ENCODE peak calls at places on chromosomes 3 and 15, in eight cellular contexts. One of them, this sample, is unnamed.

GRCh38 chr3:47083786-47084185 is 80.1 kb downstream of the SETD2 start:
- DNase-seq in WERI-Rb-1: no peak
- DNase-seq in iris pigment epithelial cell: no peak
- DNase-seq in mammary epithelial cell: no peak
- DNase-seq in cardiac fibroblast: no peak
- DNase-seq in hippocampal formation: no peak
- DNase-seq in activated CD4-positive, alpha-beta T cell treated with anti-CD3 and anti-CD28 coated beads, Interleukin-2, amount 50 U/mL, for 1 hour: no peak
- DNase-seq in DMS153: no peak
- DNase-seq in this sample: no peak

GRCh38 chr3:114178770-114179368 is at the start of gene DRD3:
- DNase-seq in WERI-Rb-1: no peak
- DNase-seq in DMS153: no peak
- DNase-seq in iris pigment epithelial cell: peak
- DNase-seq in mammary epithelial cell: peak
- DNase-seq in cardiac fibroblast: peak
- DNase-seq in hippocampal formation: no peak
- DNase-seq in activated CD4-positive, alpha-beta T cell treated with anti-CD3 and anti-CD28 coated beads, Interleukin-2, amount 50 U/mL, for 1 hour: no peak
- DNase-seq in this sample: no peak

GRCh38 chr3:16064660-16065414 is 109.6 kb upstream of the GALNT15 start:
- DNase-seq in hippocampal formation: peak
- DNase-seq in WERI-Rb-1: no peak
- DNase-seq in cardiac fibroblast: peak
- DNase-seq in activated CD4-positive, alpha-beta T cell treated with anti-CD3 and anti-CD28 coated beads, Interleukin-2, amount 50 U/mL, for 1 hour: no peak
- DNase-seq in iris pigment epithelial cell: peak
- DNase-seq in DMS153: no peak
- DNase-seq in mammary epithelial cell: peak
- DNase-seq in this sample: peak

GRCh38 chr3:42031808-42032475 is 59.2 kb upstream of the TRAK1 start:
- DNase-seq in DMS153: no peak
- DNase-seq in mammary epithelial cell: no peak
- DNase-seq in iris pigment epithelial cell: peak
- DNase-seq in activated CD4-positive, alpha-beta T cell treated with anti-CD3 and anti-CD28 coated beads, Interleukin-2, amount 50 U/mL, for 1 hour: no peak
- DNase-seq in WERI-Rb-1: peak
- DNase-seq in cardiac fibroblast: peak
- DNase-seq in hippocampal formation: no peak
- DNase-seq in this sample: no peak

GRCh38 chr3:151456065-151456464 is 4.8 kb downstream of the IGSF10 start:
- DNase-seq in iris pigment epithelial cell: no peak
- DNase-seq in hippocampal formation: no peak
- DNase-seq in DMS153: no peak
- DNase-seq in WERI-Rb-1: no peak
- DNase-seq in mammary epithelial cell: no peak
- DNase-seq in cardiac fibroblast: no peak
- DNase-seq in activated CD4-positive, alpha-beta T cell treated with anti-CD3 and anti-CD28 coated beads, Interleukin-2, amount 50 U/mL, for 1 hour: no peak
- DNase-seq in this sample: no peak

GRCh38 chr15:66611257-66612053 is 45.7 kb upstream of the LCTL start:
- DNase-seq in cardiac fibroblast: no peak
- DNase-seq in mammary epithelial cell: no peak
- DNase-seq in WERI-Rb-1: no peak
- DNase-seq in hippocampal formation: no peak
- DNase-seq in DMS153: no peak
- DNase-seq in activated CD4-positive, alpha-beta T cell treated with anti-CD3 and anti-CD28 coated beads, Interleukin-2, amount 50 U/mL, for 1 hour: no peak
- DNase-seq in iris pigment epithelial cell: no peak
- DNase-seq in this sample: peak

GRCh38 chr3:109369510-109369909 is 32.2 kb upstream of the DPPA4 start:
- DNase-seq in DMS153: no peak
- DNase-seq in mammary epithelial cell: no peak
- DNase-seq in iris pigment epithelial cell: peak
- DNase-seq in WERI-Rb-1: no peak
- DNase-seq in hippocampal formation: no peak
- DNase-seq in cardiac fibroblast: no peak
- DNase-seq in activated CD4-positive, alpha-beta T cell treated with anti-CD3 and anti-CD28 coated beads, Interleukin-2, amount 50 U/mL, for 1 hour: no peak
- DNase-seq in this sample: peak

GRCh38 chr3:63689285-63689684 is 36.8 kb downstream of the SNTN start:
- DNase-seq in mammary epithelial cell: no peak
- DNase-seq in hippocampal formation: no peak
- DNase-seq in WERI-Rb-1: no peak
- DNase-seq in iris pigment epithelial cell: no peak
- DNase-seq in DMS153: no peak
- DNase-seq in cardiac fibroblast: no peak
- DNase-seq in activated CD4-positive, alpha-beta T cell treated with anti-CD3 and anti-CD28 coated beads, Interleukin-2, amount 50 U/mL, for 1 hour: no peak
- DNase-seq in this sample: no peak

GRCh38 chr15:63986751-63987341 is 59.4 kb downstream of the DAPK2 start:
- DNase-seq in WERI-Rb-1: no peak
- DNase-seq in mammary epithelial cell: no peak
- DNase-seq in hippocampal formation: no peak
- DNase-seq in DMS153: no peak
- DNase-seq in cardiac fibroblast: no peak
- DNase-seq in iris pigment epithelial cell: no peak
- DNase-seq in activated CD4-positive, alpha-beta T cell treated with anti-CD3 and anti-CD28 coated beads, Interleukin-2, amount 50 U/mL, for 1 hour: no peak
- DNase-seq in this sample: no peak

GRCh38 chr3:135895106-135895733 is 70.3 kb upstream of the PPP2R3A start:
- DNase-seq in DMS153: peak
- DNase-seq in WERI-Rb-1: peak
- DNase-seq in cardiac fibroblast: peak
- DNase-seq in mammary epithelial cell: peak
- DNase-seq in activated CD4-positive, alpha-beta T cell treated with anti-CD3 and anti-CD28 coated beads, Interleukin-2, amount 50 U/mL, for 1 hour: peak
- DNase-seq in iris pigment epithelial cell: peak
- DNase-seq in hippocampal formation: peak
- DNase-seq in this sample: peak

GRCh38 chr15:41806291-41807181 is 21.4 kb upstream of the JMJD7 start:
- DNase-seq in cardiac fibroblast: no peak
- DNase-seq in activated CD4-positive, alpha-beta T cell treated with anti-CD3 and anti-CD28 coated beads, Interleukin-2, amount 50 U/mL, for 1 hour: no peak
- DNase-seq in mammary epithelial cell: peak
- DNase-seq in iris pigment epithelial cell: no peak
- DNase-seq in hippocampal formation: no peak
- DNase-seq in DMS153: no peak
- DNase-seq in WERI-Rb-1: peak
- DNase-seq in this sample: no peak

GRCh38 chr15:26294062-26294689 is 431.0 kb upstream of the ATP10A start:
- DNase-seq in WERI-Rb-1: peak
- DNase-seq in iris pigment epithelial cell: no peak
- DNase-seq in activated CD4-positive, alpha-beta T cell treated with anti-CD3 and anti-CD28 coated beads, Interleukin-2, amount 50 U/mL, for 1 hour: no peak
- DNase-seq in mammary epithelial cell: no peak
- DNase-seq in hippocampal formation: no peak
- DNase-seq in DMS153: no peak
- DNase-seq in cardiac fibroblast: no peak
- DNase-seq in this sample: no peak

GRCh38 chr15:89017370-89018066 is 70.7 kb upstream of the ABHD2 start:
- DNase-seq in activated CD4-positive, alpha-beta T cell treated with anti-CD3 and anti-CD28 coated beads, Interleukin-2, amount 50 U/mL, for 1 hour: peak
- DNase-seq in WERI-Rb-1: peak
- DNase-seq in hippocampal formation: peak
- DNase-seq in iris pigment epithelial cell: peak
- DNase-seq in DMS153: no peak
- DNase-seq in cardiac fibroblast: peak
- DNase-seq in mammary epithelial cell: peak
- DNase-seq in this sample: peak

GRCh38 chr3:45907769-45908705 is 21.7 kb downstream of the CCR9 start:
- DNase-seq in iris pigment epithelial cell: peak
- DNase-seq in WERI-Rb-1: no peak
- DNase-seq in cardiac fibroblast: peak
- DNase-seq in hippocampal formation: no peak
- DNase-seq in mammary epithelial cell: no peak
- DNase-seq in activated CD4-positive, alpha-beta T cell treated with anti-CD3 and anti-CD28 coated beads, Interleukin-2, amount 50 U/mL, for 1 hour: no peak
- DNase-seq in DMS153: no peak
- DNase-seq in this sample: no peak

GRCh38 chr3:50350213-50350526 is 405 bp downstream of the NPRL2 start:
- DNase-seq in mammary epithelial cell: no peak
- DNase-seq in DMS153: no peak
- DNase-seq in WERI-Rb-1: no peak
- DNase-seq in hippocampal formation: no peak
- DNase-seq in activated CD4-positive, alpha-beta T cell treated with anti-CD3 and anti-CD28 coated beads, Interleukin-2, amount 50 U/mL, for 1 hour: no peak
- DNase-seq in cardiac fibroblast: no peak
- DNase-seq in iris pigment epithelial cell: no peak
- DNase-seq in this sample: no peak